ENCODE peak calls at places on chromosomes 3 and 15, in five cellular contexts. W, Z, U, Y and J are unnamed samples. For H3K4me1 and H3K27me3, the result is how much of the 10 kb centered on the place peaks cover.

GRCh38 chr15:52181938-52182780 is 9.0 kb downstream of the GNB5 start:
- DNase-seq in W (no peak), Z (no peak), Y (peak), U (no peak), J (no peak)

GRCh38 chr3:181006541-181006940 is 17.0 kb upstream of the DNAJC19 start:
- DNase-seq in Y (no peak), U (no peak), Z (no peak), W (no peak), J (no peak)

GRCh38 chr15:78625621-78626280 is 5.0 kb upstream of the CHRNA3 start:
- DNase-seq in Z (peak), U (no peak), W (no peak), Y (no peak), J (no peak)

GRCh38 chr15:43253431-43254403 is 13.0 kb downstream of the TGM5 start:
- DNase-seq in W (no peak), Y (peak), U (peak), Z (no peak), J (peak)

GRCh38 chr15:39852237-39852636 is 67.8 kb downstream of the GPR176 start:
- DNase-seq in W (no peak), Y (peak), U (peak), Z (no peak), J (no peak)

GRCh38 chr15:98403569-98403968 is 244.8 kb upstream of the IGF1R start:
- DNase-seq in W (no peak), U (no peak), Z (no peak), Y (no peak), J (no peak)

GRCh38 chr3:54999159-54999558 is 71.3 kb upstream of the LRTM1 start:
- DNase-seq in W (no peak), Y (peak), Z (no peak), U (peak), J (no peak)

GRCh38 chr3:124557433-124558232 is 172.6 kb upstream of the UMPS start:
- DNase-seq in Z (no peak), W (no peak), U (peak), Y (peak), J (no peak)

GRCh38 chr3:47482411-47482810 is 6.7 kb upstream of the SCAP start:
- DNase-seq in W (no peak), Y (no peak), Z (no peak), U (no peak), J (no peak)

GRCh38 chr3:106534206-106534605 is 665.4 kb upstream of the CBLB start:
- DNase-seq in U (peak), Y (peak), Z (no peak), W (no peak), J (no peak)

GRCh38 chr3:177334803-177335202 is 137.5 kb upstream of the TBL1XR1 start:
- DNase-seq in Y (no peak), Z (no peak), W (no peak), U (no peak), J (no peak)

GRCh38 chr3:177332955-177333354 is 135.7 kb upstream of the TBL1XR1 start:
- DNase-seq in W (no peak), U (no peak), Z (no peak), Y (no peak), J (no peak)

GRCh38 chr3:177331203-177331602 is 133.9 kb upstream of the TBL1XR1 start:
- DNase-seq in Y (no peak), U (no peak), Z (no peak), W (no peak), J (no peak)

GRCh38 chr3:177335728-177336127 is 138.4 kb upstream of the TBL1XR1 start:
- DNase-seq in W (no peak), U (peak), Z (no peak), Y (peak), J (peak)

GRCh38 chr3:177333535-177334495 is 136.5 kb upstream of the TBL1XR1 start:
- DNase-seq in Z (no peak), W (no peak), Y (peak), U (peak), J (peak)
- H3K4me1 ChIP-seq in Z (under half), W (under half), Y (under half), U (under half), J (under half)

GRCh38 chr3:122324871-122325323 is at the start of gene CSTA:
- DNase-seq in U (no peak), Z (no peak), Y (peak), W (no peak), J (no peak)
- H3K4me3 ChIP-seq in U (peak), Z (peak), Y (no peak), W (no peak), J (no peak)

GRCh38 chr3:27718459-27718858 is 3.7 kb downstream of the EOMES start:
- DNase-seq in Y (no peak), U (no peak), Z (no peak), W (no peak), J (no peak)
- H3K27me3 ChIP-seq in Y (half or more), U (half or more), Z (under half), W (under half), J (half or more)

GRCh38 chr3:18410205-18410604 is 14.9 kb downstream of the SATB1 start:
- DNase-seq in W (no peak), U (no peak), Z (no peak), Y (no peak), J (no peak)

GRCh38 chr3:18415836-18416235 is 9.3 kb downstream of the SATB1 start:
- DNase-seq in Z (no peak), W (no peak), Y (no peak), U (no peak), J (no peak)

GRCh38 chr3:18411541-18411940 is 13.6 kb downstream of the SATB1 start:
- DNase-seq in Y (no peak), W (no peak), U (no peak), Z (no peak), J (no peak)

GRCh38 chr3:18415132-18415531 is 10.0 kb downstream of the SATB1 start:
- DNase-seq in U (no peak), W (no peak), Y (no peak), Z (no peak), J (no peak)

DNA sequence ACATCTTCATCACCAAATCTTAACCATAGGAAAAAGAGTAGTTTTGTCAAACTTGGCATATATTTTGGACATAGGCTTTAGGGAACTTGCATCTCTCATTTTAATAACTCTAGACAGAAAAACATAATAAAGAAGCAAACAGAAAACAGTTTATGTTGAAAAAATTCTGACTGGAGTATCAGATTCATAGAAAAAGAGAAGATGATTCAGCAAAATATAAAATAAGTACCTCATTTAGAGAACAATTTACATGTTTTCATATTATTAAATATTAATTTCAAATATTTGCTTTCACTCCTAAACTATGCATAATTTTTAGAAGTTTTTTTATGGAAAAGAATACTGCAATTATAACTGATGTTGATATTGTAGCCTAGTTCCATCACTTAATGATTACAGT is 12.5 kb downstream of the SATB1 start:
- DNase-seq in Y (no peak), U (no peak), Z (no peak), W (no peak), J (no peak)
- H3K4me1 ChIP-seq in Y (under half), U (under half), Z (under half), W (under half), J (under half)

DNA sequence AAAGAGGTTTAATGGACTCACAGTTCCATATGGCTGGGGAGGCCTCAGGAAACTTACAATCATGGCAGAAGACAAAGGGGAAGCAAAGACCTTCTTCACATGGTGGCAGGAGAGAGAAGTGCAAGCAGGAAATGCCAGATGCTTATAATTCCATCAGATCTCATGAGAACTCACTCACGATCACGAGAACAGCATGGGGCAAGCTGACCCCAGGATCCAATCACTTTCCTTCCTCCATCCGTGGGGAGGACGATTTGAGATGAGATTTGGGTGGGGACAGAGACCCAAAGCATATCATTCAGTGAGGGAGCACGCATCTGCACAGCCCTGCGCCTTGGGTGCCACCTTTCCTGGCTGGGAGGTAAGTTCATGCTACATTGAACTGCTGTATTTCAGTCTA is 234.1 kb upstream of the ATP10A start:
- DNase-seq in U (no peak), W (no peak), Y (no peak), Z (no peak), J (no peak)
- H3K4me3 ChIP-seq in U (no peak), W (no peak), Y (no peak), Z (no peak), J (no peak)

DNA sequence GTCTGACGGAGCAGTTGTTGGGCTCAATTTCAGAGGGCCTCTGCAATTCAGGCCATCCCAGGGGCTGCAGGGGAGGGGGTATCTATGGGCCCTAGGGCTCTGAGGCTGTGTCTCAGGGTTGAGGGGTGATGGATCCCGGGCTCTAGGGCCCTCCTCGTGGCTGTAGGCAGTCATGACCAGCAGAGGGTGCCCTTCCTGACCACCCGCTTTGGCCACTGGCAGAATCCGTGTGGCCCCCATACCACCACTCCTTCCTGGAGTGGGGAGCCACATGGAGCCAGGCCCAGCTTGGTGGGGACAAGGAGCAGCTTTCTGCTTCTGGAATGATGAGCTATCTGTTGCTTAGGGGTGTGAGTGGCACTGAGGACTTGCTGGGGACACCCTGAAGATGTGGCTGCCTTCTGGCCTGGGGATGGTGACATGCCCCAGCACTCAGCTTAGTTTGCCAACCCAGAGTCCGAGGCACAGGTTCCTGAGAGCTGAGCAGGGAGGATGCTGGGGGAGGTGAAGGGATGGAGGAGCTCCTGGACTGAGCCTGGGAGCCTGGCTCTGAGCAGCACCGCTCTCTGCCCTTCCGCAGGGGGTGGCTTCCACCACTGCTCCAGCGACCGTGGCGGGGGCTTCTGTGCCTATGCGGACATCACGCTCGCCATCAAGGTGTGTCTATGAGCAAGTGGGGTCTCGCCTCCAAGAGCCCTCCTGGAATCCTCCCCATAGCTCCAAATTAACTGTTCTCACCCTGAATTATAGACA is 20.2 kb downstream of the HDAC11 start:
- DNase-seq in U (no peak), Z (no peak), Y (peak), W (no peak), J (no peak)
- H3K27me3 ChIP-seq in U (under half), Z (under half), Y (under half), W (under half), J (under half)

DNA sequence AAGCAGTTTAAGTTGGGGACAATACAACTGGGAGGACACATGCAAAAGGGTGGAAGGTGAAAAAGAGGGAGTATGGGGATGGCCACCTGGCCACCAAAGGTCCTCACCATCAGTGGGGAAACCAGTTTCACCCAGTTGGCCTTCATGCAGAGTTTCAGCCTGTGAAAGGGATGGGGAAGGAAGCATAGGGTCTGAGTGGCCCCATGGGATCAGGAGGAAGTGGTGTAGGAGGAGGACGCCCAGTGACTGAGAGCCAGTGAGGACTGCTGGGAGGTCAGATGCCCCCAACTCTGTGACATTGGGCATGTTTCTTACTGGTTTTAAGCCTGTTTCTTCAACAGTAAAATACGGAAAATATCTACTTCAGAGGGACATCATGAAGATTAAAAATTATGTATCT is 16.3 kb downstream of the BCL2A1 start:
- DNase-seq in W (no peak), Z (no peak), Y (no peak), U (no peak), J (no peak)
- H3K4me1 ChIP-seq in W (under half), Z (under half), Y (under half), U (under half), J (under half)

DNA sequence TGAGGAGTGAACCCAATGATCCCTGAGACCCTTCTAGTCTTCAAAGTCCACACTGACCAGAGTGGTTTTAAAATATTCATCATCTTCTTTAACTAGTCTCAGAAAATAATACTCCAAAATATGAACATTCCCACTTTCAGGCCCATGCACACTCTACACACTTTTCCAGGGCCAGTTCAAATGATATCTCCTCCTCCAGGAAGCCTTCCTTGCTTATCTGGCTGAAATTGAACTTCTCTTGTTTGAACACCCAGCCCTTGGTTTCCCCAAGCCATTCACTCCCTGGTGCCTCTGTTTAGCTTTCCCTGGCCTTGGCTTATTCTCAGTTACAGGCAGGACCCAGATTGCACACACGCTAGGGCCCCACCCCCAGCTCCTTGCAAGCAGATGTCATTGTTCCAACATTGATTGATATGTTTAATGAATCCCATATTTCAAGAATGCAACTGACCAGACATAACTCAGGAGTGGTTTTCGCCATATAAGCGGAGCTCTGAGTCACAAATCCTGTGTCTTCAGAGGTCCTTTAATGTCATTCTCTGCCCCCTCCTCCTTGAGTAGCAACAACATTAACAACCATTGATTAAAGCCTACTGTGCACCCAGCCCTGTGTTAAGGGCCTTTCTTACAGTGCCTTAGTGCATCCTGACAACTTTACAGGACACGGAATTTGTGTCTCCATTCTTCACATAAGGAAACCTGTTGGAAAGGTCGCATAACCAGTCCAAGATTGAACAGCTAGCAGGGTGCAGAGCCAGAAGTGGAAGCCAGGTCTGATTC is 2.1 kb downstream of the ITGA11 start:
- DNase-seq in Z (no peak), Y (no peak), U (peak), W (no peak), J (no peak)
- H3K4me3 ChIP-seq in Z (no peak), Y (no peak), U (no peak), W (peak), J (no peak)

DNA sequence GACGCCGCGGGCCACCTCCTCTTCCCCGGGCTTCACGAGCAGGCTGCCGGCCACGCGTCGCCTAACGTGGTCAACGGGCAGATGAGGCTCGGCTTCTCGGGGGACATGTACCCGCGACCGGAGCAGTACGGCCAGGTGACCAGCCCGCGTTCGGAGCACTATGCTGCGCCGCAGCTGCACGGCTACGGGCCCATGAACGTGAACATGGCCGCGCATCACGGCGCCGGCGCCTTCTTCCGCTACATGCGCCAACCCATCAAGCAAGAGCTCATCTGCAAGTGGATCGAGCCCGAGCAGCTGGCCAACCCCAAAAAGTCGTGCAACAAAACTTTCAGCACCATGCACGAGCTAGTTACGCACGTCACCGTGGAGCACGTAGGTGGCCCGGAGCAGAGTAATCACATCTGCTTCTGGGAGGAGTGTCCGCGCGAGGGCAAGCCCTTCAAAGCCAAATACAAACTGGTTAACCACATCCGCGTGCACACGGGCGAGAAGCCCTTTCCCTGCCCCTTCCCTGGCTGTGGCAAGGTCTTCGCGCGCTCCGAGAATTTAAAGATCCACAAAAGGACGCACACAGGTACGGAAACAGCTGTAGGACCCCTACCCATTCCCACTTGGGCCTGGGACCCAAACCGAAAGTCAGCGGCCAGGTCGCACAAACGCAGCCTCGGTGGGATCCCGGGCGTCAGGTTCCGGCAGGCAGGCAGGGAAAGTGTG is 1.5 kb downstream of the ZIC1 start:
- DNase-seq in W (no peak), U (peak), Y (peak), Z (no peak), J (no peak)
- H3K27me3 ChIP-seq in W (under half), U (half or more), Y (half or more), Z (under half), J (under half)